ENCODE peak calls at places on chromosomes 11 and 22, in six cellular contexts. R is lower leg skin; M is colonic mucosa; K is mesendoderm; P is CD4-positive, alpha-beta memory T cell; S is body of pancreas. Q is an unnamed sample.
A peak's percentile ranks its signal among the peaks of the same experiment; 100 is the strongest.

GRCh38 chr11:130801287-130802146 is 114.8 kb downstream of the SNX19 start:
- DNase-seq in R (no peak), M (no peak), K (no peak), P (no peak), S (no peak), Q (no peak)

GRCh38 chr11:58926251-58926650 is 13.0 kb upstream of the GLYATL1 start:
- DNase-seq in R (no peak), M (no peak), K (no peak), P (no peak), S (no peak), Q (no peak)

GRCh38 chr11:117281159-117281558 is 10.0 kb upstream of the BACE1-AS start:
- DNase-seq in R (peak; percentile 13), M (no peak), K (peak; percentile 22), P (no peak), S (no peak), Q (no peak)

GRCh38 chr22:32702421-32702820 is 99.1 kb upstream of the TIMP3 start:
- DNase-seq in R (no peak), M (no peak), K (no peak), P (no peak), S (no peak), Q (no peak)

GRCh38 chr11:106391771-106392412 is 314.4 kb downstream of the AASDHPPT start:
- DNase-seq in R (no peak), M (no peak), K (no peak), P (no peak), S (no peak), Q (no peak)

GRCh38 chr22:32564170-32565001 is 89.8 kb downstream of the FBXO7 start:
- DNase-seq in R (no peak), M (no peak), K (no peak), P (no peak), S (no peak), Q (no peak)

GRCh38 chr11:92546089-92546488 is 321.5 kb downstream of the FAT3 start:
- DNase-seq in R (no peak), M (no peak), K (no peak), P (no peak), S (no peak), Q (no peak)

GRCh38 chr11:119488256-119488995 is 65.5 kb upstream of the THY1 start:
- DNase-seq in R (peak; percentile 65), M (no peak), K (no peak), P (no peak), S (no peak), Q (no peak)

GRCh38 chr22:48846200-48846599 is 981.5 kb downstream of the BRD1 start:
- DNase-seq in R (no peak), M (no peak), K (no peak), P (no peak), S (no peak), Q (no peak)

GRCh38 chr11:299951-300735 is 817 bp upstream of the IFITM5 start:
- DNase-seq in R (no peak), M (no peak), K (peak; percentile 54), P (no peak), S (no peak), Q (no peak)

GRCh38 chr22:46467006-46467405 is 70.4 kb downstream of the CELSR1 start:
- DNase-seq in R (no peak), M (no peak), K (no peak), P (no peak), S (no peak), Q (no peak)

GRCh38 chr11:115144014-115144413 is 360.2 kb downstream of the CADM1 start:
- DNase-seq in R (no peak), M (no peak), K (no peak), P (no peak), S (no peak), Q (no peak)

GRCh38 chr11:128965485-128965884 is 22.8 kb upstream of the TP53AIP1 start:
- DNase-seq in R (no peak), M (no peak), K (no peak), P (no peak), S (no peak), Q (no peak)

GRCh38 chr11:116984589-116984988 is 113.6 kb downstream of the SIK3 start:
- DNase-seq in R (no peak), M (no peak), K (no peak), P (no peak), S (no peak), Q (no peak)

GRCh38 chr11:126115820-126116319 is 53.2 kb upstream of the CDON start:
- DNase-seq in R (peak; percentile 92), M (peak; percentile 72), K (peak; percentile 75), P (no peak), S (peak; percentile 91), Q (no peak)

GRCh38 chr22:49573109-49573765 is 254.4 kb downstream of the BRD1 start:
- DNase-seq in R (no peak), M (no peak), K (no peak), P (no peak), S (no peak), Q (no peak)

GRCh38 chr11:68990995-68991780 is 10.4 kb upstream of the MRGPRD start:
- DNase-seq in R (peak; percentile 68), M (no peak), K (no peak), P (no peak), S (no peak), Q (no peak)

GRCh38 chr11:118913411-118914125 is 12.2 kb downstream of the BCL9L start:
- DNase-seq in R (no peak), M (no peak), K (no peak), P (peak; percentile 58), S (no peak), Q (no peak)

GRCh38 chr22:41478891-41479521 is 10.1 kb downstream of the ACO2 start:
- DNase-seq in R (no peak), M (no peak), K (no peak), P (no peak), S (peak; percentile 19), Q (no peak)

GRCh38 chr22:30439836-30440235 is 14.3 kb downstream of the MTFP1 start:
- DNase-seq in R (no peak), M (no peak), K (no peak), P (no peak), S (no peak), Q (no peak)

GRCh38 chr11:76237914-76238313 is 31.6 kb upstream of the WNT11 start:
- DNase-seq in R (no peak), M (peak; percentile 26), K (peak; percentile 82), P (no peak), S (no peak), Q (no peak)

GRCh38 chr22:20211997-20212753 is 55.9 kb downstream of the RTN4R start:
- DNase-seq in R (no peak), M (no peak), K (no peak), P (no peak), S (peak; percentile 85), Q (no peak)

GRCh38 chr11:118522571-118523072 is 4.7 kb upstream of the TTC36 start:
- DNase-seq in R (no peak), M (no peak), K (peak; percentile 89), P (no peak), S (peak; percentile 39), Q (no peak)

GRCh38 chr22:37267128-37267587 is 15.2 kb upstream of the CYTH4 start:
- DNase-seq in R (no peak), M (peak; percentile 50), K (peak; percentile 64), P (peak; percentile 76), S (no peak), Q (peak; percentile 78)

GRCh38 chr22:41501209-41501608 is 32.3 kb downstream of the ACO2 start:
- DNase-seq in R (no peak), M (no peak), K (peak; percentile 37), P (peak; percentile 10), S (no peak), Q (peak; percentile 51)

DNA sequence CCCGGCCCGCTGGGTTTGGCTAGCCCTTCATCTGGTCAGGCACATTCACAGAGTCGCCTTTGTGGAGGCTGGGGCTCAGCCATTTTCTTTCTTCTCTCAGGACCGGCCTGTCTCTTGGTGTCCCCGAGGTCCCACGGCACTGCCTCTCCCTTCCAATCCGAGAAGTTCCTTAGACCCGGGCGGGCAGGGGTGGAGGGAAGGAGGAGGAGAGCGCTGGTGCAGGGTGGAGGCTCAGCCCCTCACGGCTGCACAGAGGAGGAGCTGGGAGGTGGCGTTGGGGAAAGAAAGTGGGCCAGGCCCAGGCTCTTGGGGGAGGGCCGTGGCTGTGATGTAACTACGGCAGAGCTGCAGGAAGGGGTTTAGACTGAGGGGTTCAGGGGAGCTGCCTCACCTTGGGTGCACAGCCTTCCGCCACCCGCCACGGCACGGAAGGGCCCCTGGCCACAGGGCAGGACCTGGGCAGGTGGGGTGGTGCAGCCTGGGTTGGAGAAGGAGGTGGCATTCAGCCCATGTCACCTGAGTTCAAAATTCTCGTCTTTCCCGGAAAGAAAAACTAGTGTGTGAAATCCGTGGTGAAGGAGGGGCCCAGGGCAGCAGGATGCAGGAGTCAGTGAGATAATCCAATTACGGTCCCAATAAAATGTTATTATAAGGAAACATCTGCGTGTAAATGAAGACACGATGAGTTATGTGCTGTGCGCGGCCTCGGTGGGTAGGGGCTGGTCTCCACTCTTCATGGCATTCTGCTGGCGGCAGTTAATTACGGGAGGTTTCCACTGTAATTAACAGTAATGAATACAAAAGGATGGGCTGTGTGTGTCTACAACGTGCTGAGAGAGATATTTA is 1.7 kb downstream of the BRSK2 start:
- DNase-seq in R (no peak), M (no peak), K (peak; percentile 34), P (no peak), S (peak; percentile 76), Q (no peak)
- H3K4me3 ChIP-seq in R (no peak overlapping the region), M (no peak overlapping the region), K (no peak overlapping the region), P (no peak overlapping the region), S (no peak overlapping the region), Q (no peak overlapping the region)

GRCh38 chr11:83073248-83073647 is 1.6 kb upstream of the RAB30 start:
- DNase-seq in R (no peak), M (no peak), K (no peak), P (no peak), S (no peak), Q (peak; percentile 38)
- H3K4me3 ChIP-seq in R (no peak overlapping the region), M (peak overlapping the region; percentile 73), K (no peak overlapping the region), P (no peak overlapping the region), S (no peak overlapping the region), Q (peak overlapping the region; percentile 86)

GRCh38 chr11:8354622-8355417 is 91.1 kb upstream of the LMO1 start:
- DNase-seq in R (no peak), M (no peak), K (no peak), P (no peak), S (no peak), Q (no peak)
- H3K4me3 ChIP-seq in R (no peak overlapping the region), M (no peak overlapping the region), K (no peak overlapping the region), P (no peak overlapping the region), S (no peak overlapping the region), Q (no peak overlapping the region)

GRCh38 chr11:27357250-27357649 is 5.8 kb downstream of the CCDC34 start:
- DNase-seq in R (no peak), M (peak; percentile 41), K (no peak), P (no peak), S (peak; percentile 76), Q (no peak)

GRCh38 chr11:27363576-27364115 is 631 bp upstream of the CCDC34 start:
- DNase-seq in R (no peak), M (no peak), K (no peak), P (no peak), S (no peak), Q (peak; percentile 4)

GRCh38 chr11:27362749-27363575 is at the start of gene CCDC34:
- DNase-seq in R (peak; percentile 97), M (peak; percentile 93), K (peak; percentile 98), P (peak; percentile 89), S (peak; percentile 94), Q (peak; percentile 97)

GRCh38 chr11:27358306-27358705 is 4.7 kb downstream of the CCDC34 start:
- DNase-seq in R (no peak), M (no peak), K (no peak), P (no peak), S (no peak), Q (no peak)

DNA sequence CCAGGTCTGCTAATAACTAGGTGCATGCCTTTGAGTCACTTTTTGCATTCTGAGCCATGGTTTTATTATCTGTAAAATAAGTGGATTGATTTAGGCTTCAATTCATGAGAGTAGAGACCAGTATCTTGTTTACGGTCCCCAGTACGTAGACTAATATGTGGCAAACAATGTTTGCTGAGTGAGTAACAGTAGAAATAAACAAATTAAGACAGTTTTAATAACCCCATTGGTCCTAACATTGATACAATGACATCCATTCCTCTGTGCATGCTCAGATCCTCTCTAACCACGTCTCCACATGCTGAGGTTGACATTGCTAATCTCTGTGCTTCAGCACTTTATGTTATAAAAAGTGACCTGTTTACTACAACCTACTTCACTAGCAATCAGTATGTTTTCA is 983 bp downstream of the CCDC34 start:
- DNase-seq in R (no peak), M (no peak), K (no peak), P (no peak), S (no peak), Q (no peak)
- H3K4me3 ChIP-seq in R (no peak overlapping the region), M (no peak overlapping the region), K (no peak overlapping the region), P (no peak overlapping the region), S (no peak overlapping the region), Q (peak overlapping the region; percentile 80)